ENCODE peak calls at places on chromosomes 2 and 18, in eight cellular contexts. P, A, J, V, Q, N, S and I are unnamed samples.

GRCh38 chr18:35322486-35323258 is 21.5 kb downstream of the ZNF24 start:
- DNase-seq in A (no peak), P (no peak), Q (no peak), J (no peak), V (no peak), S (no peak), N (no peak), I (no peak)

GRCh38 chr2:36915627-36916026 is 50.7 kb downstream of the STRN start:
- DNase-seq in N (no peak), S (no peak), V (no peak), A (no peak), Q (no peak), P (no peak), J (no peak), I (no peak)

GRCh38 chr18:77702686-77703085 is 453.0 kb downstream of the GALR1 start:
- DNase-seq in P (no peak), J (peak), A (peak), Q (no peak), V (no peak), N (peak), S (no peak), I (peak)

GRCh38 chr2:165015052-165015642 is 59.8 kb upstream of the SLC38A11 start:
- DNase-seq in S (peak), A (peak), J (peak), N (peak), Q (peak), P (no peak), V (peak), I (peak)

GRCh38 chr2:163953390-163953907 is 217.6 kb upstream of the FIGN start:
- DNase-seq in Q (no peak), N (no peak), J (no peak), A (no peak), S (no peak), V (no peak), P (no peak), I (no peak)

GRCh38 chr2:191740776-191741175 is 62.8 kb downstream of the NABP1 start:
- DNase-seq in J (no peak), Q (no peak), P (no peak), A (peak), S (no peak), V (no peak), N (peak), I (no peak)

GRCh38 chr2:238104521-238105311 is 4.6 kb downstream of the ESPNL start:
- DNase-seq in A (no peak), V (no peak), S (peak), P (no peak), J (no peak), Q (no peak), N (no peak), I (peak)

GRCh38 chr18:43933177-43933576 is 655.9 kb upstream of the SYT4 start:
- DNase-seq in N (no peak), J (no peak), S (no peak), A (no peak), V (no peak), P (no peak), Q (no peak), I (no peak)

GRCh38 chr2:137659616-137660015 is 304.7 kb upstream of the HNMT start:
- DNase-seq in J (no peak), P (no peak), V (no peak), N (no peak), S (no peak), A (peak), Q (no peak), I (no peak)
- TF ChIP-seq CTCF in J (no peak), P (no peak), V (no peak), N (no peak), S (no peak), A (peak), Q (peak), I (no peak)

DNA sequence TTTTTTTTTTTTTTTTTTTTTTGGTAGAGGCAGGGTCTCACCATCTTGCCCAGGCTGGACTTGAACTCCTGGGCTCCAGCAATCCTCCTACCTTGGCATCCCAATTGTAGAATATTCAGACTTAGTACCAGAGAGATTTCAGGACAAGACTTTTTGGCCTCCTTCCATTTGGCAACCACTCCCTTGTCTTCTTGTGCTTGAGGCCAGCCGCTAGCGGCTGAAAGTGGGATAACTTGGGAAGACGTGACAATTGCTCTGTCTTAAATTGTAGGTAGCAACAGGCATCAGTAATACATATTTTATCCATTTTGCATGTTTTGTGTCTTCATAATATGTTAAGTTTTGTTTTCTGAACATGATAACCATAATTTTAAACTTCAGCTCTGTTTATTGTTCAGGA is 53.3 kb upstream of the TTN start:
- DNase-seq in V (no peak), Q (no peak), N (no peak), S (no peak), A (no peak), P (no peak), J (no peak), I (no peak)
- TF ChIP-seq CTCF in V (no peak), Q (peak), N (no peak), S (no peak), A (no peak), P (no peak), J (no peak), I (no peak)

GRCh38 chr2:112959109-112959591 is 18.7 kb upstream of the IL36G start:
- DNase-seq in V (no peak), N (no peak), Q (no peak), S (no peak), A (no peak), P (no peak), J (no peak), I (no peak)
- TF ChIP-seq CTCF in V (no peak), N (no peak), Q (no peak), S (no peak), A (no peak), P (peak), J (no peak), I (peak)

DNA sequence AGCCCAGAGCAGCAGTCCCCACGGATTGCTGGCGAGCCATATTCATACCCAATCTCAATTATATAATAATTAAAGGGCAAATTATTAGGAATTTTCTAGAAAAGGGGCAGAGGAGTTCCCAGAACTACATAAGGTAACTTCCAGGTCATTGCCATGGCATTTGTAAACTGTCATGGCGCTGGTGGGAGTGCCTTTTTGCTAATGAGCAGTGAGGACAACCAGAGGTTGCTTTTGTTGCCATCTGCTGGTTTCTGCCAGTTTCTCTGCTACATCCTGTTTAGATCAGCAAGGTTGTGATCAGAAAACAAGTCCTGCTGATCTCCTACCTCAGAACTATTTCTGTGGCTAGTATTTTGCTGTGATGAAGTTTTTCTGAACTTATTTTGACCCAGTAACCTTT is 159.8 kb upstream of the PIEZO2 start:
- DNase-seq in V (peak), S (no peak), J (peak), A (peak), P (no peak), Q (no peak), N (no peak), I (no peak)
- TF ChIP-seq CTCF in V (peak), S (no peak), J (peak), A (peak), P (no peak), Q (no peak), N (peak), I (no peak)

GRCh38 chr2:85887566-85888019 is 1.2 kb downstream of the ST3GAL5 start:
- DNase-seq in A (peak), P (no peak), Q (peak), S (no peak), J (peak), N (peak), V (no peak), I (peak)
- TF ChIP-seq CTCF in A (peak), P (no peak), Q (no peak), S (no peak), J (peak), N (peak), V (no peak), I (no peak)

DNA sequence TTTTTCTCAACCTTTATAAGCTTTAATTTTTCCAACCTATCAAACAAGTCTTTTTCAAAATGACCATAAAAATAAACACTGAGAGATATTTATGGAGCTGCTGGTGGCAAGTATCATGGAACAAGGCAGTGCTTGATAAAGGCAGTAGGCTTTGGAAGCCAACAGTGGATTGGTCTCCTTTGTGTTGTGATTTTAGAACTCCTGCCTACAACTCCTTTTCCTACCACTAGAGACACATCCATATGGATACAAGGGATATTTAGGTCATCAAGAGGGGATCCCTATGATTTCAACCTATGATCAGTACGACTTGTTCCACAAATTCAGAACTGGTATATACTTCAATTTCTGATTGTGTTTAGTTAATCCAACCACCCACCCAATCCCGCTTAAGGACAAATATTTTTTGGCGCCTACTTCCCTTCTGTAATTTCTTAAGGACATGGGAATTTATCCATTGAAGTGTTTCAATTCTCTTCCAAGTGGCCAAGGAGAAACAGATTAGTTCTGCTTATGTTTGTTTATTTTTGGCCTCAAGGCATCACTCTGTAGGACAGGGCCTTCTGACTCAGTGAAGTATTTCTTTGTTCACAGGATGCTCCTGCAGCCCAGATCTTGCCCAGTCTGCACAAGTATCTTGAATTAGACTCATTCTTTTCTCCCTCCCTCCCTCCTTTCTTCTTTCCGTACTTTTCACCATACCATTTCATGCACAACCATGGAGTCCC is 2119.6 kb upstream of the PIK3C3 start:
- DNase-seq in A (no peak), J (no peak), V (no peak), N (peak), Q (no peak), P (no peak), S (no peak), I (no peak)
- TF ChIP-seq CTCF in A (peak), J (no peak), V (no peak), N (no peak), Q (no peak), P (no peak), S (peak), I (no peak)

GRCh38 chr18:50135903-50136302 is 59.0 kb downstream of the MYO5B start:
- DNase-seq in V (no peak), J (no peak), Q (no peak), P (no peak), S (no peak), A (no peak), N (no peak), I (no peak)
- TF ChIP-seq CTCF in V (no peak), J (no peak), Q (no peak), P (no peak), S (no peak), A (no peak), N (no peak), I (no peak)

DNA sequence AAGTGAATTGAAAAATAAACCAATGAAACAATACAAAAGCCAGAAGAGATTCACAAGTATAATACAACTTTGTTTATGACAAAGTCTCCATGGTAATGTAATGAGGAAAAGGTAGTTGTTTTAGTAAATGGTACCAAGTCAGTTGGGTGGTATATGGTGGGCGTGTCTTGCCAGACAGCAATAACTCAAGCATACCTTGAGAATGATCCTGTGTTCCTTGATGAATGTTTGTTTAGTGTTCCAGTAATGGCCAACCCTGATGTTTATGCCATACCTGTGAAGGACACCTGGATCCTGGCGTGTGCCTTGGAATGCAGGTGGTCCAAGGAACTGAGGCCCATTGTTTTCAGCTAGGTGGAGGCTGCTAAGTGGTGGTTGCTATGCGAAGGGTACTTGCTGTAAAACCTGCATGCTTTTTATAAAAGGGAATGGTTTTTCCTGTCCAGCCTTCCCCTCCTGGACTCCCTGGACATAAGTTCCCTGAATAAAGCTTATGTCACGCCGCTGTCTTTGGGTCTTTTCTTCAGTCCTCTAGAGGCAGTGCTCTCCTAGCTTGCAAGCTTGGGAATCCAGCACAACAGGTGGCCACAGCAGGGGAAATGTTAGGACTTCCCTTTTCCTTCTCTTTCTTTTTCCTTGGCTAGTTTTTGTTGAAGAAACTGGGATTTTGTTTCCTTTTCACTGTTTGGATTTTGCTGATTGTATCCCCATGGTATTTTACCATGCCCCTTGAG is 54.7 kb downstream of the MTA3 start:
- DNase-seq in J (no peak), N (no peak), P (no peak), S (no peak), V (no peak), Q (no peak), A (no peak), I (no peak)
- TF ChIP-seq CTCF in J (no peak), N (no peak), P (no peak), S (no peak), V (no peak), Q (no peak), A (no peak), I (no peak)

DNA sequence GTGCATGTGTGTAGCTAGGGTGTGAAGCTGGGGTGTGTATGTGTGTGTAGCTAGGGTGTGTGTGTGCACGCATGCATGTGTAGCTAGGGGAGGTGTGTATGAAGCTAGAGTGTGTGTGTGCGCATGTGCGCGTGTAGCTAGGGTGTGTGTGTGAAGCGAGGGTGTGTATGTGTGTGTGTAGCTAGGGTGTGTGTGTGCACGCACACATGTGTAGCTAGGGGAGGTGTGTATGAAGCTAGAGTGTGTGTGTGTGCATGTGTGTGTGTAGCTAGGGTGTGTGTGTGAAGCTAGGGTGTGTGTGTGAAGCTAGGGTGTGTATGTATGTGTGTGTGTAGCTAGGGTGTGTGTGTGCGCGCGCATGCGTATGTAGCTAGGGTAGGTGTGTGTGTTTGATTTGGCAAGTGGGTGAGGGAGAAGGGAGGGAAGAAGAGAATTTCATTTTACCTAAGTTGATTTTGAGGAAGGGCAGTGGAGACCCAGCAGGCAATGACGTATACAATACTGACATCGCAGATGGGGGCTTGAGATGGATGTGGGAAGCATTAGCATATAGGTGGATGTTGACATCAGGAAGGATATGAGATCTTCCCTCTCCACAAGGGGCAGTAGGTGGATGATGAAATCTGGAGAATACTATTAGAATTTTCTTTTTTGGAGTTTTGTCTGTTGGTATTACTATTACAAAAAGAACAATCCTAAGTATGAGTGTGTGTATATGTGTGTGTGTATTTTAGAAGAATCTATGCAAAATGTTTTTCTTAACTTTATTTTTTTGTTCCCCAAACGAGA is 70.7 kb downstream of the PRELID3A start:
- DNase-seq in N (no peak), V (no peak), P (no peak), Q (no peak), S (no peak), J (no peak), A (no peak), I (no peak)
- TF ChIP-seq CTCF in N (no peak), V (no peak), P (no peak), Q (no peak), S (no peak), J (peak), A (peak), I (no peak)